ENCODE peak calls at places on chromosomes 5 and 9, in seven cellular contexts. L is NCI-H460; W is NCI-H524 treated with DMSO at 0.1 percent for 48 hours; S is effector memory CD4-positive, alpha-beta T cell; V is IMR-90; D is activated CD4-positive, alpha-beta T cell treated with anti-CD3 and anti-CD28 coated beads, Interleukin-2, amount 50 U/mL, for 1 hour; T is sciatic nerve. K is an unnamed sample.

GRCh38 chr5:108380531-108381021 is 1.3 kb downstream of the FBXL17 start:
- DNase-seq in L (peak), W (no peak), S (peak), V (peak), D (peak), T (peak), K (peak)

GRCh38 chr5:172768098-172768572 is 2.9 kb downstream of the DUSP1 start:
- DNase-seq in L (no peak), W (no peak), S (no peak), V (no peak), D (no peak), T (no peak), K (no peak)

GRCh38 chr5:74212336-74212735 is 428.2 kb downstream of the ENC1 start:
- DNase-seq in L (peak), W (no peak), S (no peak), V (peak), D (no peak), T (no peak), K (no peak)

GRCh38 chr5:74334034-74334433 is 306.5 kb downstream of the ENC1 start:
- DNase-seq in L (no peak), W (no peak), S (no peak), V (no peak), D (no peak), T (no peak), K (no peak)

GRCh38 chr5:125484272-125485002 is 738.0 kb upstream of the ZNF608 start:
- DNase-seq in L (peak), W (no peak), S (no peak), V (peak), D (no peak), T (peak), K (no peak)

GRCh38 chr9:126471084-126471611 is 142.6 kb upstream of the LMX1B start:
- DNase-seq in L (no peak), W (no peak), S (peak), V (peak), D (peak), T (peak), K (peak)

GRCh38 chr5:96569770-96570169 is 92.4 kb upstream of the CAST start:
- DNase-seq in L (peak), W (no peak), S (no peak), V (no peak), D (no peak), T (no peak), K (no peak)

GRCh38 chr9:137645211-137645610 is 26.4 kb downstream of the EHMT1 start:
- DNase-seq in L (no peak), W (no peak), S (no peak), V (no peak), D (no peak), T (peak), K (no peak)

GRCh38 chr9:10059044-10059443 is 553.8 kb downstream of the PTPRD start:
- DNase-seq in L (no peak), W (peak), S (no peak), V (peak), D (no peak), T (no peak), K (no peak)